ENCODE peak calls at places on chromosomes 13 and 19, in five cellular contexts. A is suprapubic skin, W is mucosa of descending colon, C is NCI-H524, N is non-pigmented ciliary epithelial cell. F is an unnamed sample.

GRCh38 chr13:44052843-44053607 is 173.3 kb downstream of the LACC1 start:
- DNase-seq in A (no peak), W (no peak), C (no peak), N (peak), F (no peak)

GRCh38 chr19:8209965-8210659 is 942 bp downstream of the CERS4 start:
- DNase-seq in A (no peak), W (peak), C (peak), N (no peak), F (no peak)

GRCh38 chr19:34667349-34668076 is 9.4 kb downstream of the SCGB2B2 start:
- DNase-seq in A (no peak), W (no peak), C (no peak), N (no peak), F (no peak)

GRCh38 chr13:39091586-39091985 is 53.3 kb downstream of the NHLRC3 start:
- DNase-seq in A (no peak), W (no peak), C (no peak), N (no peak), F (no peak)

GRCh38 chr19:38265213-38265861 is 964 bp downstream of the SPINT2 start:
- DNase-seq in A (no peak), W (peak), C (peak), N (no peak), F (no peak)

GRCh38 chr13:114011226-114011625 is 37.4 kb upstream of the C13orf46 start:
- DNase-seq in A (peak), W (no peak), C (no peak), N (no peak), F (no peak)

GRCh38 chr13:84230568-84230967 is 348.3 kb upstream of the SLITRK1 start:
- DNase-seq in A (no peak), W (no peak), C (no peak), N (no peak), F (no peak)

GRCh38 chr13:114054830-114055439 is 77.5 kb downstream of the RASA3 start:
- DNase-seq in A (no peak), W (no peak), C (no peak), N (no peak), F (no peak)

GRCh38 chr19:3268763-3269162 is 44.3 kb downstream of the CELF5 start:
- DNase-seq in A (no peak), W (no peak), C (no peak), N (no peak), F (no peak)